ENCODE peak calls at places on chromosomes 2 and 18, in five cellular contexts. One of them, this sample, is unnamed.

GRCh38 chr2:38446418-38446817 is 69.3 kb upstream of the ATL2 start:
- DNase-seq in A549: no peak
- DNase-seq in NCI-H1694 treated with DMSO at 0.1 percent for 48 hours: no peak
- DNase-seq in astrocyte of the spinal cord: no peak
- DNase-seq in osteoblast: no peak
- DNase-seq in this sample: no peak

GRCh38 chr2:76202866-76203265 is 492.2 kb upstream of the GCFC2 start:
- DNase-seq in astrocyte of the spinal cord: no peak
- DNase-seq in osteoblast: no peak
- DNase-seq in A549: no peak
- DNase-seq in NCI-H1694 treated with DMSO at 0.1 percent for 48 hours: no peak
- DNase-seq in this sample: no peak

GRCh38 chr2:1781291-1782080 is 37.2 kb upstream of the PXDN start:
- DNase-seq in osteoblast: peak; percentile 69
- DNase-seq in NCI-H1694 treated with DMSO at 0.1 percent for 48 hours: no peak
- DNase-seq in A549: no peak
- DNase-seq in astrocyte of the spinal cord: no peak
- DNase-seq in this sample: no peak

GRCh38 chr2:160994141-160995002 is 165.9 kb upstream of the TANK start:
- DNase-seq in NCI-H1694 treated with DMSO at 0.1 percent for 48 hours: peak; percentile 70
- DNase-seq in osteoblast: peak; percentile 76
- DNase-seq in A549: peak; percentile 40
- DNase-seq in astrocyte of the spinal cord: peak; percentile 92
- DNase-seq in this sample: no peak

GRCh38 chr2:24724111-24724775 is 68.9 kb downstream of the PTRHD1 start:
- DNase-seq in astrocyte of the spinal cord: no peak
- DNase-seq in NCI-H1694 treated with DMSO at 0.1 percent for 48 hours: no peak
- DNase-seq in osteoblast: peak; percentile 38
- DNase-seq in A549: no peak
- DNase-seq in this sample: no peak

GRCh38 chr2:119234021-119235019 is 10.7 kb downstream of the STEAP3 start:
- DNase-seq in NCI-H1694 treated with DMSO at 0.1 percent for 48 hours: peak; percentile 53
- DNase-seq in osteoblast: peak; percentile 62
- DNase-seq in astrocyte of the spinal cord: peak; percentile 32
- DNase-seq in A549: no peak
- DNase-seq in this sample: no peak

GRCh38 chr2:157722580-157723234 is 94.0 kb upstream of the ACVR1C start:
- DNase-seq in astrocyte of the spinal cord: peak; percentile 38
- DNase-seq in A549: no peak
- DNase-seq in NCI-H1694 treated with DMSO at 0.1 percent for 48 hours: peak; percentile 19
- DNase-seq in osteoblast: no peak
- DNase-seq in this sample: no peak

GRCh38 chr2:229178706-229179105 is 92.4 kb downstream of the PID1 start:
- DNase-seq in NCI-H1694 treated with DMSO at 0.1 percent for 48 hours: no peak
- DNase-seq in astrocyte of the spinal cord: no peak
- DNase-seq in osteoblast: no peak
- DNase-seq in A549: no peak
- DNase-seq in this sample: no peak

GRCh38 chr2:237075749-237076599 is 9.7 kb upstream of the COPS8 start:
- DNase-seq in NCI-H1694 treated with DMSO at 0.1 percent for 48 hours: no peak
- DNase-seq in A549: no peak
- DNase-seq in astrocyte of the spinal cord: no peak
- DNase-seq in osteoblast: no peak
- DNase-seq in this sample: no peak

GRCh38 chr18:54109131-54109683 is 115.3 kb downstream of the MBD2 start:
- DNase-seq in A549: no peak
- DNase-seq in astrocyte of the spinal cord: no peak
- DNase-seq in NCI-H1694 treated with DMSO at 0.1 percent for 48 hours: no peak
- DNase-seq in osteoblast: no peak
- DNase-seq in this sample: no peak

This sample was measured in cortex of kidney.